ENCODE peak calls at places on chromosomes 16 and 17, in five cellular contexts. W is GM12878, E is H1, J is HepG2, T is K562. O is an unnamed sample.

GRCh38 chr16:53865492-53865863 is 161.5 kb downstream of the FTO start:
- DNase-seq in W (peak), E (peak), J (no peak), T (peak), O (no peak)

GRCh38 chr17:8754890-8755289 is 3.5 kb downstream of the SPDYE4 start:
- DNase-seq in W (no peak), E (no peak), J (no peak), T (no peak), O (no peak)

GRCh38 chr17:5758651-5759050 is 174.3 kb upstream of the NLRP1 start:
- DNase-seq in W (peak), E (peak), J (peak), T (peak), O (peak)

GRCh38 chr16:25613931-25614330 is 77.8 kb upstream of the HS3ST4 start:
- DNase-seq in W (no peak), E (no peak), J (no peak), T (no peak), O (no peak)

GRCh38 chr16:73549960-73550359 is 502.0 kb upstream of the ZFHX3 start:
- DNase-seq in W (no peak), E (no peak), J (no peak), T (no peak), O (no peak)

GRCh38 chr16:87416826-87417471 is 24.8 kb downstream of the MAP1LC3B start:
- DNase-seq in W (no peak), E (no peak), J (peak), T (peak), O (no peak)

GRCh38 chr16:77213542-77214108 is 14.4 kb downstream of the SYCE1L start:
- DNase-seq in W (no peak), E (no peak), J (peak), T (no peak), O (no peak)

GRCh38 chr17:4839965-4840892 is 7.1 kb downstream of the MINK1 start:
- DNase-seq in W (no peak), E (no peak), J (no peak), T (no peak), O (no peak)

GRCh38 chr17:79986441-79987186 is 49.1 kb downstream of the TBC1D16 start:
- DNase-seq in W (no peak), E (no peak), J (peak), T (no peak), O (no peak)

GRCh38 chr16:20899503-20900298 is 457 bp downstream of the DCUN1D3 start:
- DNase-seq in W (no peak), E (no peak), J (peak), T (peak), O (peak)

GRCh38 chr17:48192321-48192731 is 84.8 kb downstream of the SNX11 start:
- DNase-seq in W (no peak), E (no peak), J (no peak), T (no peak), O (no peak)

DNA sequence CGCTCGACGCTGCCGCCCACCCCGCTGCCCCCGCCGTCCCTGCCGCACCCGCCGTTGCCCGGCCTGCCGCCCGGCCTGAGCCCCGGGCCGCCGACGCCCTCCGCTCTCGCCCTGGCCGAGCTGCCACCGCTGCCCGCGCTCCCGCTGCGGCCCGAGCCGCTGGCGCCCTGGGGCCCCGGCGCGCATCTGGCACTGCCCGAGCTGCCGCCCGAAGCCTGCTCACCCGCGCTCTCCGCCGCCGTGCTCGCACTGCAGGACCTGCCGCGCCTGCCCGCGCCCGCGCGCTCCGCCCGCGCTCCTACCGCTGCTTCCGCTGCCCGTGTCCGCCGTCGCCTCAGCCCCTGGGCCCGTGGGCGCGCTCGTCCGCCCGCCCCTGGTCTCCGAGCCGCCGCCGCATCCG is 8.4 kb upstream of the CLDN9 start:
- DNase-seq in W (no peak), E (no peak), J (no peak), T (peak), O (no peak)
- TF ChIP-seq CREB1 in W (no peak), E (no peak), J (no peak), T (no peak), O (no peak)

GRCh38 chr16:88995746-88996535 is 18.9 kb upstream of the CBFA2T3 start:
- DNase-seq in W (no peak), E (no peak), J (no peak), T (no peak), O (no peak)
- TF ChIP-seq USF2 in W (no peak), E (no peak), J (no peak), T (no peak), O (no peak)

DNA sequence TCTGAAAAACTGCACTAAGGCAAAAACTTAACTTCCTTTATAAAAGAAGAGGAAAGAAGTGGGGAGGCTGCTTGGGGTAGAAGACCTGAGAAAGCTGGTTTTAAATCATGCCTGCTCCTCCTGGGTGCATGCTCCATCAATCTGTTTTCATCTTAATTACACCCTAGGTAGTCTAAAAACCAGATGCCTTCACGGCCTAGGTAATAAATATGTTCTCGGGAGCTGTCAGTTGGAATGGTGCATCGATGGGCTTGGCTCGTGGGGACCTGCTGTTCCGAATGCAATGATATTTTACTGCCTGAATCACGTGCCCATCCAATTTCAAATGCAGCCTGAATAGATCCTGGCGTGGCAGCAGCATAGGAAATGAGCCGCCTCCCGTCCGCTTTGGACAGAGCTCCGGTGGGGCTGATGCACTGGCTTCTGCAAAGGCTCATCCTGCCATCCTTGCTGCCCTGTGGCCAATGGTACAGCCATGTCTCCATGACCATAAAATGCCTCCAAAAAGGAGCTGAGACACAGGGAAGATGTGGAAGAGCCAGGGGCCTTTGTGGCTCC is 18.8 kb upstream of the FAAP100 start:
- DNase-seq in W (no peak), E (no peak), J (no peak), T (no peak), O (no peak)
- TF ChIP-seq CREB1 in W (no peak), E (no peak), J (no peak), T (no peak), O (no peak)

GRCh38 chr16:57282510-57283213 is 1.8 kb downstream of the PLLP start:
- DNase-seq in W (no peak), E (no peak), J (no peak), T (no peak), O (no peak)
- TF ChIP-seq USF2 in W (no peak), E (no peak), J (no peak), T (no peak), O (no peak)

DNA sequence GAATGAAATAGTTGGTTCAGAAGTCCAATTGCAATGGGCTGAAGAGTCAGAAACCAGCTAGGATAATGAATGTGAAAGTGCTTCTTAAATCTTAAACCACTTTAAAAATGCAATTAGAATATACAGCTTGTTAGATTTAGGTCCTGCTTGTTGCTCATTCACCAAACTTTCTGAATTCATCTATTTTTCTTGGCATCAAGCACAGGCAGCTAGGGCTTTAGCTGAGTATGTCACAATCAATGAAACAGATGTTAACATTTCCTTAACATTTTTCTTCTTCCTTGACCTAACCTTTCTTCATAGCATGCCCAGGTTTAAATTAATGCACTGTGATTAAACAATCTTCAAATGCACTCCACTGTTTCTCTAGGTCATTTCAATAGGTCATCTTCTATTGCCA is 14.4 kb downstream of the KIF2B start:
- DNase-seq in W (no peak), E (no peak), J (no peak), T (no peak), O (no peak)
- TF ChIP-seq CREB1 in W (no peak), E (no peak), J (no peak), T (no peak), O (no peak)